ENCODE peak calls at places on chromosome 4, in six cellular contexts. C, M, J, H, S and N are unnamed samples.
A peak's percentile ranks its signal among the peaks of the same experiment; 100 is the strongest.

GRCh38 chr4:32417113-32417704 is 1697.0 kb downstream of the PCDH7 start:
- DNase-seq in S (no peak), J (no peak), C (no peak), M (no peak), H (no peak), N (peak; percentile 32)

GRCh38 chr4:26083987-26084386 is 170.0 kb downstream of the SMIM20 start:
- DNase-seq in J (no peak), S (no peak), C (no peak), H (no peak), M (no peak), N (no peak)

GRCh38 chr4:8506373-8507250 is 66.0 kb downstream of the TRMT44 start:
- DNase-seq in M (peak; percentile 73), J (peak; percentile 76), S (peak; percentile 79), C (peak; percentile 71), H (no peak), N (peak; percentile 53)

GRCh38 chr4:76651616-76652015 is 216.6 kb downstream of the SHROOM3 start:
- DNase-seq in J (no peak), C (no peak), S (no peak), H (no peak), M (no peak), N (no peak)

GRCh38 chr4:16225681-16225995 is 633 bp downstream of the TAPT1 start:
- DNase-seq in C (no peak), S (no peak), H (no peak), M (no peak), J (no peak), N (no peak)

GRCh38 chr4:168893205-168893604 is 116.8 kb downstream of the CBR4 start:
- DNase-seq in S (no peak), C (no peak), H (no peak), J (no peak), M (no peak), N (no peak)

GRCh38 chr4:80184053-80184790 is 13.1 kb upstream of the PRDM8 start:
- DNase-seq in H (peak; percentile 92), J (peak; percentile 94), C (peak; percentile 94), S (peak; percentile 95), M (peak; percentile 87), N (peak; percentile 93)

GRCh38 chr4:7368296-7368695 is 66.4 kb downstream of the PSAPL1 start:
- DNase-seq in M (no peak), J (no peak), S (peak; percentile 70), H (no peak), C (no peak), N (no peak)

GRCh38 chr4:78325244-78326187 is 226.1 kb upstream of the ANXA3 start:
- DNase-seq in J (no peak), C (no peak), H (no peak), M (no peak), S (no peak), N (no peak)

GRCh38 chr4:94690851-94691254 is 66.9 kb upstream of the BMPR1B start:
- DNase-seq in H (no peak), M (no peak), J (no peak), S (no peak), C (no peak), N (no peak)

GRCh38 chr4:65825121-65825520 is 154.8 kb upstream of the EPHA5 start:
- DNase-seq in M (no peak), S (no peak), J (no peak), C (no peak), H (no peak), N (no peak)

GRCh38 chr4:17283832-17284231 is 228.1 kb downstream of the QDPR start:
- DNase-seq in C (peak; percentile 44), S (no peak), M (no peak), H (no peak), J (peak; percentile 47), N (no peak)

GRCh38 chr4:41575207-41575606 is 37.2 kb downstream of the LIMCH1 start:
- DNase-seq in H (no peak), C (no peak), J (no peak), S (no peak), M (no peak), N (no peak)